ENCODE peak calls at places on chromosome 22, in eight cellular contexts. K is stimulated activated CD4-positive, alpha-beta T cell treated with anti-CD3 and anti-CD28 coated beads, Interleukin-12 subunit alpha, Interleukin-12 subunit beta, amount 100 ng/mL, for 24 hours; F is HCEC 1CT; R is NCI-H748 treated with DMSO at 0.1 percent for 48 hours; E is AG04449; Q is activated CD4-positive, alpha-beta T cell treated with anti-CD3 and anti-CD28 coated beads, Interleukin-2, amount 50 U/mL, for 1 hour; H is activated T-helper 1 cell treated with Interleukin-2 at 50 U/mL for 16 hours; P is C1 segment of cervical spinal cord. Y is an unnamed sample.

GRCh38 chr22:35966314-35967045 is 62.1 kb downstream of the RBFOX2 start:
- DNase-seq in R (no peak), K (no peak), P (no peak), E (no peak), H (no peak), Q (no peak), F (peak; percentile 64), Y (no peak)

GRCh38 chr22:21622624-21623401 is 7.0 kb downstream of the YDJC start:
- DNase-seq in H (no peak), E (no peak), Q (no peak), R (no peak), P (no peak), K (no peak), F (no peak), Y (no peak)

GRCh38 chr22:37565830-37566229 is 5.5 kb downstream of the CDC42EP1 start:
- DNase-seq in K (no peak), R (no peak), Q (no peak), F (no peak), H (no peak), E (no peak), P (no peak), Y (no peak)

GRCh38 chr22:49215840-49216239 is 611.8 kb downstream of the BRD1 start:
- DNase-seq in E (no peak), P (no peak), H (no peak), F (no peak), R (no peak), Q (no peak), K (no peak), Y (no peak)

GRCh38 chr22:25122136-25122764 is 77.4 kb upstream of the CRYBB3 start:
- DNase-seq in E (no peak), Q (no peak), H (no peak), R (no peak), K (no peak), P (no peak), F (no peak), Y (no peak)

GRCh38 chr22:30183861-30184278 is 62.7 kb downstream of the LIF start:
- DNase-seq in F (no peak), H (no peak), R (no peak), P (no peak), E (peak; percentile 62), K (no peak), Q (no peak), Y (no peak)

GRCh38 chr22:46457502-46458488 is 79.6 kb downstream of the CELSR1 start:
- DNase-seq in Q (no peak), R (no peak), K (no peak), P (no peak), H (no peak), F (no peak), E (no peak), Y (no peak)

GRCh38 chr22:35072939-35073338 is 7.0 kb downstream of the ISX start:
- DNase-seq in K (no peak), P (no peak), E (peak; percentile 2), F (no peak), R (no peak), Q (no peak), H (no peak), Y (no peak)

GRCh38 chr22:44024288-44024908 is at the start of gene PARVB:
- DNase-seq in F (no peak), P (peak; percentile 38), E (no peak), K (no peak), Q (no peak), R (no peak), H (no peak), Y (no peak)

GRCh38 chr22:38802671-38803121 is 8.8 kb upstream of the DNAL4 start:
- DNase-seq in F (peak; percentile 87), K (no peak), H (no peak), P (no peak), E (peak; percentile 68), R (no peak), Q (no peak), Y (no peak)

GRCh38 chr22:50041361-50042065 is 16.6 kb downstream of the TTLL8 start:
- DNase-seq in R (no peak), K (no peak), Q (no peak), H (no peak), P (no peak), F (no peak), E (no peak), Y (no peak)

GRCh38 chr22:39264344-39265116 is 19.7 kb upstream of the PDGFB start:
- DNase-seq in R (no peak), F (no peak), K (no peak), Q (no peak), E (no peak), P (peak; percentile 55), H (no peak), Y (no peak)

GRCh38 chr22:44166448-44166847 is 14.3 kb upstream of the PARVG start:
- DNase-seq in P (no peak), R (no peak), F (no peak), Q (no peak), H (no peak), K (no peak), E (no peak), Y (no peak)

GRCh38 chr22:20083157-20083890 is 3.3 kb downstream of the DGCR8 start:
- DNase-seq in Q (no peak), H (no peak), K (no peak), F (no peak), R (no peak), E (no peak), P (no peak), Y (no peak)

GRCh38 chr22:41127447-41127846 is 35.1 kb downstream of the EP300 start:
- DNase-seq in E (no peak), P (no peak), F (no peak), H (no peak), R (no peak), K (no peak), Q (no peak), Y (no peak)

GRCh38 chr22:23801886-23802377 is 15.2 kb downstream of the SMARCB1 start:
- DNase-seq in Q (no peak), P (no peak), E (no peak), F (no peak), R (no peak), H (no peak), K (no peak), Y (no peak)

GRCh38 chr22:50267591-50268390 is 2.4 kb downstream of the MAPK11 start:
- DNase-seq in K (peak; percentile 39), R (no peak), H (peak; percentile 35), Q (peak; percentile 59), P (peak; percentile 14), F (no peak), E (no peak), Y (no peak)

GRCh38 chr22:27335102-27335660 is 466.4 kb downstream of the MN1 start:
- DNase-seq in H (no peak), P (no peak), F (no peak), Q (no peak), R (no peak), E (no peak), K (no peak), Y (no peak)

GRCh38 chr22:41870786-41871185 is 37.9 kb downstream of the SREBF2 start:
- DNase-seq in F (no peak), R (no peak), K (no peak), E (no peak), Q (no peak), P (no peak), H (no peak), Y (no peak)

GRCh38 chr22:22593964-22594656 is 35.0 kb upstream of the PRAME start:
- DNase-seq in K (peak; percentile 58), H (peak; percentile 7), R (no peak), E (no peak), Q (peak; percentile 43), F (peak; percentile 45), P (peak; percentile 11), Y (peak; percentile 62)

GRCh38 chr22:29879738-29880137 is 3.2 kb upstream of the MTMR3 start:
- DNase-seq in F (no peak), H (no peak), K (no peak), E (no peak), P (no peak), R (no peak), Q (no peak), Y (no peak)

GRCh38 chr22:45587638-45588481 is 83.8 kb upstream of the ATXN10 start:
- DNase-seq in Q (no peak), P (no peak), E (no peak), F (peak; percentile 12), H (no peak), K (no peak), R (no peak), Y (no peak)

GRCh38 chr22:35477911-35478582 is 62.6 kb upstream of the RASD2 start:
- DNase-seq in E (peak; percentile 24), R (peak; percentile 25), P (no peak), F (peak; percentile 81), H (no peak), K (no peak), Q (no peak), Y (peak; percentile 57)

GRCh38 chr22:50403701-50404101 is 60.6 kb downstream of the PPP6R2 start:
- DNase-seq in P (peak; percentile 73), Q (no peak), R (no peak), H (no peak), F (no peak), K (no peak), E (no peak), Y (no peak)

GRCh38 chr22:46845281-46846153 is 83.1 kb downstream of the TBC1D22A start:
- DNase-seq in K (no peak), R (no peak), E (no peak), F (peak; percentile 38), H (no peak), P (no peak), Q (no peak), Y (no peak)

GRCh38 chr22:27138471-27138870 is 481.1 kb downstream of the MIAT start:
- DNase-seq in E (no peak), R (no peak), F (no peak), K (no peak), P (no peak), H (no peak), Q (no peak), Y (no peak)

GRCh38 chr22:45617948-45618347 is 53.7 kb upstream of the ATXN10 start:
- DNase-seq in H (no peak), F (no peak), Q (no peak), K (no peak), R (no peak), P (no peak), E (no peak), Y (no peak)

GRCh38 chr22:21881841-21882753 is 14.7 kb upstream of the MAPK1 start:
- DNase-seq in Q (no peak), P (no peak), F (no peak), K (no peak), R (no peak), E (no peak), H (no peak), Y (no peak)

GRCh38 chr22:30390974-30391691 is 3.9 kb upstream of the RNF215 start:
- DNase-seq in R (peak; percentile 10), F (peak; percentile 66), P (peak; percentile 65), Q (peak; percentile 80), H (peak; percentile 60), E (no peak), K (peak; percentile 68), Y (peak; percentile 81)

GRCh38 chr22:16932577-16932976 is 75.4 kb downstream of the GAB4 start:
- DNase-seq in K (no peak), P (no peak), Q (no peak), R (no peak), E (no peak), H (no peak), F (no peak), Y (peak; percentile 17)

GRCh38 chr22:27578937-27579617 is 222.5 kb downstream of the MN1 start:
- DNase-seq in K (no peak), F (no peak), Q (no peak), H (no peak), E (no peak), P (no peak), R (no peak), Y (no peak)

GRCh38 chr22:32005453-32005852 is 37.6 kb upstream of the SLC5A1 start:
- DNase-seq in P (no peak), R (no peak), E (no peak), F (peak; percentile 19), K (no peak), Q (no peak), H (no peak), Y (no peak)

GRCh38 chr22:44357962-44358553 is 45.3 kb upstream of the SHISAL1 start:
- DNase-seq in E (no peak), Q (no peak), H (no peak), K (no peak), P (peak; percentile 16), F (no peak), R (no peak), Y (no peak)

GRCh38 chr22:41862530-41863266 is 29.8 kb downstream of the SREBF2 start:
- DNase-seq in E (no peak), R (no peak), Q (no peak), K (peak; percentile 35), P (no peak), H (no peak), F (peak; percentile 30), Y (no peak)